ENCODE peak calls at places on chromosomes 7 and 10, in five cellular contexts. Y is K562; T is GM04504; L is stimulated activated CD4-positive, alpha-beta T cell treated with anti-CD3 and anti-CD28 coated beads, Interleukin-1b, Interleukin-23, amount 100 ng/mL, for 4 hours; H is activated CD4-positive, alpha-beta T cell treated with anti-CD3 and anti-CD28 coated beads for 4 hours. D is an unnamed sample.

GRCh38 chr10:78960316-78960800 is 108.4 kb upstream of the ZMIZ1 start:
- DNase-seq in Y (no peak), T (peak), L (no peak), H (no peak), D (peak)

GRCh38 chr10:77618117-77618516 is 19.5 kb downstream of the KCNMA1 start:
- DNase-seq in Y (no peak), T (no peak), L (no peak), H (no peak), D (no peak)

GRCh38 chr10:46524471-46525176 is 31.8 kb downstream of the GPRIN2 start:
- DNase-seq in Y (peak), T (no peak), L (no peak), H (no peak), D (peak)

GRCh38 chr7:148623586-148624282 is 33.2 kb downstream of the C7orf33 start:
- DNase-seq in Y (no peak), T (peak), L (no peak), H (no peak), D (no peak)

GRCh38 chr7:47538846-47539311 is 43.0 kb downstream of the TNS3 start:
- DNase-seq in Y (no peak), T (no peak), L (no peak), H (no peak), D (no peak)

GRCh38 chr10:51137741-51138529 is 63.6 kb downstream of the PRKG1 start:
- DNase-seq in Y (no peak), T (peak), L (no peak), H (no peak), D (no peak)

GRCh38 chr10:58667658-58668310 is 155.1 kb downstream of the BICC1 start:
- DNase-seq in Y (no peak), T (no peak), L (no peak), H (no peak), D (no peak)

GRCh38 chr10:3248526-3249255 is 76.1 kb upstream of the PITRM1 start:
- DNase-seq in Y (peak), T (peak), L (no peak), H (no peak), D (peak)

GRCh38 chr7:84591897-84592296 is 397.3 kb upstream of the SEMA3A start:
- DNase-seq in Y (no peak), T (no peak), L (no peak), H (no peak), D (no peak)

GRCh38 chr7:151631968-151632749 is 112.5 kb upstream of the RHEB start:
- DNase-seq in Y (peak), T (peak), L (peak), H (peak), D (no peak)

GRCh38 chr7:102101111-102101551 is 185.5 kb upstream of the SH2B2 start:
- DNase-seq in Y (no peak), T (no peak), L (no peak), H (no peak), D (no peak)

GRCh38 chr10:90621577-90621976 is 236.3 kb downstream of the HTR7 start:
- DNase-seq in Y (no peak), T (no peak), L (no peak), H (no peak), D (no peak)

GRCh38 chr7:49187543-49188268 is 263.4 kb downstream of the CDC14C start:
- DNase-seq in Y (no peak), T (no peak), L (no peak), H (no peak), D (no peak)

D was measured in skeletal muscle cell.